ENCODE peak calls at places on chromosomes 12 and 14, in seven cellular contexts. Z is GM23338, J is AG04450, B is heart left ventricle, Y is heart right ventricle, T is spleen, F is A549. N is an unnamed sample.

GRCh38 chr14:56189306-56189705 is 71.1 kb downstream of the PELI2 start:
- DNase-seq in T (no peak), Z (no peak), Y (no peak), B (no peak), J (peak; percentile 55), F (peak; percentile 39), N (no peak)

GRCh38 chr14:60972295-60972694 is 8.6 kb downstream of the TRMT5 start:
- DNase-seq in F (no peak), B (no peak), J (no peak), T (no peak), Y (no peak), Z (no peak), N (no peak)

GRCh38 chr12:127107744-127108143 is 1159.2 kb upstream of the TMEM132C start:
- DNase-seq in T (no peak), Y (no peak), J (no peak), Z (no peak), B (no peak), F (no peak), N (no peak)

GRCh38 chr12:21301-22189 is 45.0 kb upstream of the IQSEC3 start:
- DNase-seq in Z (no peak), Y (no peak), J (no peak), B (no peak), T (peak; percentile 68), F (no peak), N (no peak)

GRCh38 chr14:100592461-100592871 is 5.2 kb upstream of the BEGAIN start:
- DNase-seq in J (no peak), Y (no peak), Z (no peak), B (peak; percentile 9), F (no peak), T (peak; percentile 74), N (no peak)

GRCh38 chr14:103483600-103483999 is 39.0 kb downstream of the CKB start:
- DNase-seq in Z (no peak), T (no peak), B (no peak), Y (no peak), F (no peak), J (peak; percentile 80), N (peak; percentile 21)

GRCh38 chr12:79681008-79681590 is 9.7 kb downstream of the PAWR start:
- DNase-seq in F (no peak), B (no peak), Z (no peak), J (no peak), T (no peak), Y (no peak), N (no peak)

GRCh38 chr12:27709932-27710591 is 570 bp upstream of the MRPS35 start:
- DNase-seq in T (no peak), Z (no peak), Y (no peak), B (no peak), J (no peak), F (no peak), N (peak; percentile 12)

GRCh38 chr12:19597304-19598066 is 158.2 kb downstream of the AEBP2 start:
- DNase-seq in F (no peak), Y (no peak), Z (peak; percentile 54), B (no peak), T (no peak), J (no peak), N (no peak)

GRCh38 chr14:98912655-98913054 is 359.3 kb downstream of the BCL11B start:
- DNase-seq in T (no peak), F (no peak), Z (no peak), Y (no peak), B (no peak), J (no peak), N (no peak)

GRCh38 chr12:1920436-1920835 is 2.0 kb upstream of the CACNA2D4 start:
- DNase-seq in T (peak; percentile 63), Z (no peak), B (no peak), Y (no peak), F (no peak), J (no peak), N (no peak)

DNA sequence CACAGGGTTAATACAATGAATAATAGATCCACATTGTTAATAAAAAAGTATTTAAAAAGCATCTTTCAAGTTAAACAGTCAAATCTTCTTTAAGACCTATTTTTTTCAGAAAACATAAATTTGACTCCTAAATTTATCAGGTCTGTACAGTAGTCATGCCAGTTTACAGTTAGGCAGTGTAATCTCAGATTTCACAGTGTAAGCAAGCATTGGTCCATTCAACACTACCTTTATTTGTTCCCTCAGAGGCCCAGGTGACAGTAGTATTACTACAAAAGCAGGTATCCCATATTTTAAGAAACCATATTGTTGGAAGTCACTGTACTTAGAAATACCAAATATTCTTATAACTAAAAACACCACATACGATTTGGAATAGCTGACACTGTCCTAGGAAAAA is 6.1 kb downstream of the ATP2B1 start:
- DNase-seq in J (no peak), Y (no peak), F (no peak), T (no peak), B (no peak), Z (no peak), N (no peak)
- H3K4me3 ChIP-seq in J (no peak overlapping the region), Y (no peak overlapping the region), F (no peak overlapping the region), T (no peak overlapping the region), B (no peak overlapping the region), Z (no peak overlapping the region), N (no peak overlapping the region)

GRCh38 chr12:6276936-6277615 is 33.4 kb upstream of the PLEKHG6 start:
- DNase-seq in Z (peak; percentile 58), F (no peak), B (no peak), Y (no peak), T (no peak), J (no peak), N (no peak)
- TF ChIP-seq CTCF in Z (peak; percentile 36), F (no peak), B (no peak), Y (peak; percentile 16), T (no peak), J (peak; percentile 19), N (no peak)

GRCh38 chr12:51907864-51908425 is 641 bp downstream of the ACVRL1 start:
- DNase-seq in B (peak; percentile 19), Z (no peak), J (no peak), Y (no peak), F (no peak), T (peak; percentile 58), N (no peak)
- H3K4me3 ChIP-seq in B (peak overlapping the region; percentile 65), Z (peak overlapping the region; percentile 77), J (peak overlapping the region; percentile 54), Y (peak overlapping the region; percentile 76), F (no peak overlapping the region), T (peak overlapping the region; percentile 70), N (peak overlapping the region; percentile 54)

GRCh38 chr12:30794020-30794419 is 39.3 kb upstream of the CAPRIN2 start:
- DNase-seq in T (no peak), J (no peak), F (no peak), B (no peak), Z (no peak), Y (no peak), N (no peak)

GRCh38 chr12:30794591-30795409 is 40.0 kb upstream of the CAPRIN2 start:
- DNase-seq in B (no peak), F (peak; percentile 86), Z (peak; percentile 77), Y (no peak), T (no peak), J (no peak), N (no peak)

GRCh38 chr12:30795660-30796507 is 41.1 kb upstream of the CAPRIN2 start:
- DNase-seq in J (no peak), Z (peak; percentile 91), B (peak; percentile 60), T (peak; percentile 88), Y (peak; percentile 65), F (peak; percentile 77), N (no peak)

GRCh38 chr12:30796508-30796780 is 41.7 kb upstream of the CAPRIN2 start:
- DNase-seq in B (no peak), F (peak; percentile 60), J (no peak), Z (peak; percentile 78), Y (no peak), T (no peak), N (no peak)

GRCh38 chr12:30795410-30795659 is 40.6 kb upstream of the CAPRIN2 start:
- DNase-seq in Z (no peak), T (no peak), B (no peak), J (no peak), F (no peak), Y (no peak), N (no peak)
- TF ChIP-seq CTCF in Z (no peak), T (no peak), B (no peak), J (no peak), F (no peak), Y (no peak), N (peak; percentile 5)

N was measured in AG04449.